ENCODE peak calls at places on chromosomes 12 and 14, in four cellular contexts. One of them, this sample, is unnamed.
A peak's percentile ranks its signal among the peaks of the same experiment; 100 is the strongest.

GRCh38 chr12:88627501-88627900 is 47.2 kb upstream of the KITLG start:
- DNase-seq in psoas muscle: no peak
- DNase-seq in CD4-positive, alpha-beta memory T cell: no peak
- DNase-seq in ovary: no peak
- DNase-seq in this sample: no peak

GRCh38 chr14:38931969-38932652 is 170.9 kb downstream of the SEC23A start:
- DNase-seq in psoas muscle: no peak
- DNase-seq in CD4-positive, alpha-beta memory T cell: no peak
- DNase-seq in ovary: no peak
- DNase-seq in this sample: no peak

GRCh38 chr14:104532191-104532555 is 47.4 kb upstream of the C14orf180 start:
- DNase-seq in psoas muscle: no peak
- DNase-seq in CD4-positive, alpha-beta memory T cell: no peak
- DNase-seq in ovary: no peak
- DNase-seq in this sample: no peak

GRCh38 chr14:28784262-28785021 is 17.9 kb downstream of the FOXG1 start:
- DNase-seq in psoas muscle: no peak
- DNase-seq in CD4-positive, alpha-beta memory T cell: no peak
- DNase-seq in ovary: no peak
- DNase-seq in this sample: no peak

GRCh38 chr14:100586520-100587247 is 533 bp downstream of the BEGAIN start:
- DNase-seq in psoas muscle: peak; percentile 34
- DNase-seq in CD4-positive, alpha-beta memory T cell: no peak
- DNase-seq in ovary: peak; percentile 36
- DNase-seq in this sample: no peak

GRCh38 chr12:121036810-121037326 is 2.2 kb downstream of the OASL start:
- DNase-seq in psoas muscle: no peak
- DNase-seq in CD4-positive, alpha-beta memory T cell: peak; percentile 33
- DNase-seq in ovary: no peak
- DNase-seq in this sample: no peak

GRCh38 chr12:93244514-93245077 is 133.1 kb upstream of the NUDT4 start:
- DNase-seq in psoas muscle: no peak
- DNase-seq in CD4-positive, alpha-beta memory T cell: no peak
- DNase-seq in ovary: no peak
- DNase-seq in this sample: no peak

GRCh38 chr12:54945082-54945481 is 39.5 kb downstream of the TESPA1 start:
- DNase-seq in psoas muscle: no peak
- DNase-seq in CD4-positive, alpha-beta memory T cell: no peak
- DNase-seq in ovary: no peak
- DNase-seq in this sample: no peak

GRCh38 chr14:52650774-52651173 is 44.6 kb downstream of the ERO1A start:
- DNase-seq in psoas muscle: no peak
- DNase-seq in CD4-positive, alpha-beta memory T cell: no peak
- DNase-seq in ovary: no peak
- DNase-seq in this sample: no peak

GRCh38 chr14:63993992-63994391 is 141.2 kb downstream of the SYNE2 start:
- DNase-seq in psoas muscle: no peak
- DNase-seq in CD4-positive, alpha-beta memory T cell: peak; percentile 10
- DNase-seq in ovary: no peak
- DNase-seq in this sample: no peak

GRCh38 chr14:38226366-38226765 is 18.7 kb downstream of the SSTR1 start:
- DNase-seq in psoas muscle: no peak
- DNase-seq in CD4-positive, alpha-beta memory T cell: no peak
- DNase-seq in ovary: no peak
- DNase-seq in this sample: no peak

GRCh38 chr12:116384629-116385485 is 107.4 kb upstream of the MED13L start:
- DNase-seq in psoas muscle: no peak
- DNase-seq in CD4-positive, alpha-beta memory T cell: no peak
- DNase-seq in ovary: no peak
- DNase-seq in this sample: no peak

GRCh38 chr12:15044461-15044860 is 71.6 kb downstream of the PDE6H start:
- DNase-seq in psoas muscle: no peak
- DNase-seq in CD4-positive, alpha-beta memory T cell: no peak
- DNase-seq in ovary: no peak
- DNase-seq in this sample: no peak

GRCh38 chr12:111201036-111201435 is 167.9 kb downstream of the PHETA1 start:
- DNase-seq in psoas muscle: no peak
- DNase-seq in CD4-positive, alpha-beta memory T cell: no peak
- DNase-seq in ovary: no peak
- DNase-seq in this sample: no peak

GRCh38 chr12:42794811-42795210 is 205.3 kb upstream of the PRICKLE1 start:
- DNase-seq in psoas muscle: no peak
- DNase-seq in CD4-positive, alpha-beta memory T cell: no peak
- DNase-seq in ovary: no peak
- DNase-seq in this sample: no peak

GRCh38 chr12:1995205-1995896 is 8.9 kb downstream of the DCP1B start:
- DNase-seq in psoas muscle: no peak
- DNase-seq in CD4-positive, alpha-beta memory T cell: no peak
- DNase-seq in ovary: no peak
- DNase-seq in this sample: no peak

DNA sequence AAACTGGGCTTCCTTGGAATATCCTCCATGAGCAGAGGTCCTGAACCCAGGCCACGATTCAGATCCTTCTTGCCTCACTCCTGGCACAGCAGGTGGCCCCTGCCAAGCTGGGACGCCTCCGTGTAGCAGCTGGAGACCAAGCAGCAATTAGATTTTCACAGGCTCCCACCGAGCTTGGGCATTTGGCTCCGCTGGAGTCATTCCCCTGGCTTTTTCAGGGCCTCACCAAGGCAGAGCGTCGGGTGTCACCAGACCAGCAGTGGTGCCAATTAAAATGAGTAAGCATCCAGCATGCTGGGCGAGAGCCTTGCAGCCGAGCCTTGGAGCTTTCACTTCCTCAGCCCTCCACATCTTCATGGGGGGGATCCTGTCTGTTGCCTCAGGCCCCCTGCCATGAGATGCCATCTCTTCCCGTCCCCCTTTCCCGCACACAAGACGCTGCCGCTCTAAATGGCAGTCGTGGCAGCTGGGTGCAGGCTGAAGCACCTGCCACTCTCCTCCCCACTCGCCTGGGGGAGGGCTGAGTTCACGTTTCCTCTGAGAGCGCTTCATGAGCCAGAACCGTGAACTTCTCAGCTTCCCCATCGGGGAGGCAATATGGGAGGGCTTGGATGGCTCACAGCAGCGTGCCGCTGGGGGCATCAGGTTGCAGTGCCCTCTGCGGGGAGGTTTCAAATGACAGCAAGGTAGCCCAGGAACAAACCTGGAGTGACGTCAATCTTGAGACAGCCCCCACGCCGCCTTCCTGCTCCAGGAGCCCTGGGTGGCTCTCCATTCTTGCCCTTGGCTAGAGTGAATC is 11.7 kb downstream of the TPCN1 start:
- DNase-seq in psoas muscle: peak; percentile 91
- DNase-seq in CD4-positive, alpha-beta memory T cell: peak; percentile 60
- DNase-seq in ovary: no peak
- DNase-seq in this sample: peak; percentile 57
- H3K36me3 ChIP-seq in psoas muscle: peaks cover 24% of the 10 kb centered on the region
- H3K36me3 ChIP-seq in CD4-positive, alpha-beta memory T cell: no peaks in the 10 kb centered on the region
- H3K36me3 ChIP-seq in ovary: no peaks in the 10 kb centered on the region
- H3K36me3 ChIP-seq in this sample: no peaks in the 10 kb centered on the region

GRCh38 chr14:34693228-34693939 is 21.0 kb downstream of the CFL2 start:
- DNase-seq in psoas muscle: peak; percentile 59
- DNase-seq in CD4-positive, alpha-beta memory T cell: no peak
- DNase-seq in ovary: peak; percentile 44
- DNase-seq in this sample: no peak
- H3K4me3 ChIP-seq in psoas muscle: peak overlapping the region; percentile 65
- H3K4me3 ChIP-seq in CD4-positive, alpha-beta memory T cell: no peak overlapping the region
- H3K4me3 ChIP-seq in ovary: peak overlapping the region; percentile 17
- H3K4me3 ChIP-seq in this sample: peak overlapping the region; percentile 42

DNA sequence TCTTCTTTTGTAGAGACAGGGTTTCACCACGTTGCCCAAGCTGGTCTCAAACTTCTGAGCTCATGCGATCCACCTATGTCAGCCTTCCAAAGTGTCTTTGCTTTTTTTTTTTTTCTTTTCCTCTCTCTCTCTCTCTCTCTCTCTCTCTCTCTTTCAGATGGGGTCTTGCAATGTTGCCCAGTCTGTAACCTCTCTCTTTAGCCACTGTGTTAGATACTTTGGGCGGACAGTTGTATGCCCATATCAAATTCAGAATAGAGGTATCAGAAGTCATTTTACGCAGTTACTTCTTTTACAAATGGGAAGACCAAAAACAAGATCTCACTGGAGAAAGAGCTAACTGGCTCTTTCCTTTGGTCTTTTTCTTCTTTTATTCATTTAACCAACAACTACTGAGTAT is 6.7 kb downstream of the HEBP1 start:
- DNase-seq in psoas muscle: no peak
- DNase-seq in CD4-positive, alpha-beta memory T cell: no peak
- DNase-seq in ovary: no peak
- DNase-seq in this sample: no peak
- H3K27ac ChIP-seq in psoas muscle: no peak overlapping the region
- H3K27ac ChIP-seq in CD4-positive, alpha-beta memory T cell: no peak overlapping the region
- H3K27ac ChIP-seq in ovary: peak overlapping the region; percentile 89
- H3K27ac ChIP-seq in this sample: no peak overlapping the region

DNA sequence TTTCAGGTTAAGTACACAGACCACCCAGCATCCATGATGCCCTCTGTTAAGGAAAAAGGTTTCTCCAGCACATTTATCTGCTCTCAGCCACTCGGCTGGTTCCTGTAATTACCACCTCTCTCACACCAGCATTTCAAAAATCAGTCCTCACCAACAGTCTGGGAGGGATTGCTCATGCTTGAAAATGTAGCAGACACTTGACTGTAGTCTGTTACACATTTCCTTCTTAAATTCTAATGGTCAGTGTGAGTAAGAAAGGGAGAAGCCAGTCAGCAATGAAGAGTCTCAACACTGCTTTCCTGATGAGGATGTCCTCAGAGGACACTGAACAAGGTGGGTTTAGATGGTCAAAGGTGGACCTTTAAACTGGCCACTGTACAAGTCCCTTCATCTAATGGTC is 6.0 kb downstream of the ZBTB39 start:
- DNase-seq in psoas muscle: no peak
- DNase-seq in CD4-positive, alpha-beta memory T cell: no peak
- DNase-seq in ovary: no peak
- DNase-seq in this sample: no peak
- H3K36me3 ChIP-seq in psoas muscle: peaks cover 61% of the 10 kb centered on the region
- H3K36me3 ChIP-seq in CD4-positive, alpha-beta memory T cell: peaks cover 45% of the 10 kb centered on the region
- H3K36me3 ChIP-seq in ovary: no peaks in the 10 kb centered on the region
- H3K36me3 ChIP-seq in this sample: peaks cover 31% of the 10 kb centered on the region

GRCh38 chr12:697426-697825 is 34.2 kb upstream of the NINJ2 start:
- DNase-seq in psoas muscle: no peak
- DNase-seq in CD4-positive, alpha-beta memory T cell: no peak
- DNase-seq in ovary: no peak
- DNase-seq in this sample: no peak
- H3K4me3 ChIP-seq in psoas muscle: no peak overlapping the region
- H3K4me3 ChIP-seq in CD4-positive, alpha-beta memory T cell: no peak overlapping the region
- H3K4me3 ChIP-seq in ovary: no peak overlapping the region
- H3K4me3 ChIP-seq in this sample: no peak overlapping the region

GRCh38 chr14:59912443-59912842 is 7.5 kb upstream of the LRRC9 start:
- DNase-seq in psoas muscle: no peak
- DNase-seq in CD4-positive, alpha-beta memory T cell: no peak
- DNase-seq in ovary: no peak
- DNase-seq in this sample: no peak
- H3K27ac ChIP-seq in psoas muscle: no peak overlapping the region
- H3K27ac ChIP-seq in CD4-positive, alpha-beta memory T cell: no peak overlapping the region
- H3K27ac ChIP-seq in ovary: no peak overlapping the region
- H3K27ac ChIP-seq in this sample: no peak overlapping the region

DNA sequence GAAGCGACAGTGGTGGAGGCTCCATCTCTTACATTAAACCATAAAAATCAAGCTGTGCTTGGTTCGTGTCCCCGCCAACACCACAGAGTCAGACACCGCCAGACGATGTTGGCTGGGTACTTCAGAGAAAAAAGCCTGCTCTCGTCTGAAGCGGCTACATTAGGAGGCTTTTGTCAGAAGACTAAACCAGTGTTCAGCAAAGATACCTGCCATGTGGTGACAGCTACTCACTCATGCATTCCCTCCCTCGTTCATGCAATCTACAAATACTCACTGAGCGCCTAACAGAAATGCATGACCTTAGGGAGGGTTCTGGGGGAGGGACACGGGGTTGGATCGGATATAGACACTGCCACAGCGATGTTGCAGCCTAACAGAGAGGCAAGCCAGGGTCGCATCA is 253.8 kb downstream of the FOXN3 start:
- DNase-seq in psoas muscle: no peak
- DNase-seq in CD4-positive, alpha-beta memory T cell: no peak
- DNase-seq in ovary: no peak
- DNase-seq in this sample: no peak
- H3K36me3 ChIP-seq in psoas muscle: peaks cover 22% of the 10 kb centered on the region
- H3K36me3 ChIP-seq in CD4-positive, alpha-beta memory T cell: peaks cover 26% of the 10 kb centered on the region
- H3K36me3 ChIP-seq in ovary: no peaks in the 10 kb centered on the region
- H3K36me3 ChIP-seq in this sample: no peaks in the 10 kb centered on the region

This sample was measured in heart right ventricle.